ENCODE peak calls at places on chromosomes 13 and 19, in nine cellular contexts. One of them, this sample, is unnamed.
A peak's percentile ranks its signal among the peaks of the same experiment; 100 is the strongest.

GRCh38 chr19:58003153-58003828 is 671 bp upstream of the ZNF606 start:
- DNase-seq in stimulated activated CD4-positive, alpha-beta T cell treated with anti-CD3 and anti-CD28 coated beads, TNF-alpha, amount 100 ng/mL, for 24 hours: no peak
- DNase-seq in RPMI8226: no peak
- DNase-seq in EL: peak; percentile 45
- DNase-seq in NCI-H774: no peak
- DNase-seq in cerebellum: no peak
- DNase-seq in IMR-90: no peak
- DNase-seq in anterior cingulate cortex: no peak
- DNase-seq in A549: no peak
- DNase-seq in this sample: no peak

GRCh38 chr19:45632468-45633196 is 6.6 kb downstream of the EML2 start:
- DNase-seq in stimulated activated CD4-positive, alpha-beta T cell treated with anti-CD3 and anti-CD28 coated beads, TNF-alpha, amount 100 ng/mL, for 24 hours: peak; percentile 27
- DNase-seq in RPMI8226: no peak
- DNase-seq in EL: peak; percentile 96
- DNase-seq in NCI-H774: peak; percentile 62
- DNase-seq in cerebellum: peak; percentile 30
- DNase-seq in IMR-90: peak; percentile 89
- DNase-seq in anterior cingulate cortex: no peak
- DNase-seq in A549: peak; percentile 91
- DNase-seq in this sample: peak; percentile 25

GRCh38 chr13:42168497-42168896 is 103.5 kb upstream of the AKAP11 start:
- DNase-seq in stimulated activated CD4-positive, alpha-beta T cell treated with anti-CD3 and anti-CD28 coated beads, TNF-alpha, amount 100 ng/mL, for 24 hours: no peak
- DNase-seq in RPMI8226: no peak
- DNase-seq in EL: no peak
- DNase-seq in NCI-H774: no peak
- DNase-seq in cerebellum: no peak
- DNase-seq in IMR-90: no peak
- DNase-seq in anterior cingulate cortex: no peak
- DNase-seq in A549: no peak
- DNase-seq in this sample: no peak

GRCh38 chr19:19146000-19146608 is 7.8 kb upstream of the TMEM161A start:
- DNase-seq in stimulated activated CD4-positive, alpha-beta T cell treated with anti-CD3 and anti-CD28 coated beads, TNF-alpha, amount 100 ng/mL, for 24 hours: peak; percentile 76
- DNase-seq in RPMI8226: peak; percentile 77
- DNase-seq in EL: peak; percentile 63
- DNase-seq in NCI-H774: peak; percentile 2
- DNase-seq in cerebellum: peak; percentile 68
- DNase-seq in IMR-90: peak; percentile 44
- DNase-seq in anterior cingulate cortex: peak; percentile 62
- DNase-seq in A549: peak; percentile 55
- DNase-seq in this sample: peak; percentile 64

GRCh38 chr19:54107876-54108490 is 5.3 kb downstream of the NDUFA3 start:
- DNase-seq in stimulated activated CD4-positive, alpha-beta T cell treated with anti-CD3 and anti-CD28 coated beads, TNF-alpha, amount 100 ng/mL, for 24 hours: no peak
- DNase-seq in RPMI8226: no peak
- DNase-seq in EL: no peak
- DNase-seq in NCI-H774: no peak
- DNase-seq in cerebellum: no peak
- DNase-seq in IMR-90: no peak
- DNase-seq in anterior cingulate cortex: no peak
- DNase-seq in A549: no peak
- DNase-seq in this sample: no peak

GRCh38 chr19:29308977-29309520 is 96.1 kb upstream of the UQCRFS1 start:
- DNase-seq in stimulated activated CD4-positive, alpha-beta T cell treated with anti-CD3 and anti-CD28 coated beads, TNF-alpha, amount 100 ng/mL, for 24 hours: no peak
- DNase-seq in RPMI8226: no peak
- DNase-seq in EL: no peak
- DNase-seq in NCI-H774: peak; percentile 85
- DNase-seq in cerebellum: no peak
- DNase-seq in IMR-90: no peak
- DNase-seq in anterior cingulate cortex: no peak
- DNase-seq in A549: no peak
- DNase-seq in this sample: no peak

GRCh38 chr13:45316210-45316799 is 24.7 kb downstream of the TPT1 start:
- DNase-seq in stimulated activated CD4-positive, alpha-beta T cell treated with anti-CD3 and anti-CD28 coated beads, TNF-alpha, amount 100 ng/mL, for 24 hours: no peak
- DNase-seq in RPMI8226: no peak
- DNase-seq in EL: no peak
- DNase-seq in NCI-H774: no peak
- DNase-seq in cerebellum: no peak
- DNase-seq in IMR-90: no peak
- DNase-seq in anterior cingulate cortex: no peak
- DNase-seq in A549: no peak
- DNase-seq in this sample: no peak

GRCh38 chr19:11300811-11301120 is 4.8 kb downstream of the TSPAN16 start:
- DNase-seq in stimulated activated CD4-positive, alpha-beta T cell treated with anti-CD3 and anti-CD28 coated beads, TNF-alpha, amount 100 ng/mL, for 24 hours: no peak
- DNase-seq in RPMI8226: no peak
- DNase-seq in EL: no peak
- DNase-seq in NCI-H774: no peak
- DNase-seq in cerebellum: no peak
- DNase-seq in IMR-90: no peak
- DNase-seq in anterior cingulate cortex: peak; percentile 46
- DNase-seq in A549: no peak
- DNase-seq in this sample: no peak

GRCh38 chr13:106617561-106617960 is 49.6 kb upstream of the ARGLU1 start:
- DNase-seq in stimulated activated CD4-positive, alpha-beta T cell treated with anti-CD3 and anti-CD28 coated beads, TNF-alpha, amount 100 ng/mL, for 24 hours: no peak
- DNase-seq in RPMI8226: no peak
- DNase-seq in EL: peak; percentile 36
- DNase-seq in NCI-H774: no peak
- DNase-seq in cerebellum: no peak
- DNase-seq in IMR-90: peak; percentile 39
- DNase-seq in anterior cingulate cortex: no peak
- DNase-seq in A549: no peak
- DNase-seq in this sample: no peak

GRCh38 chr19:4338441-4339350 is at the start of gene STAP2:
- DNase-seq in stimulated activated CD4-positive, alpha-beta T cell treated with anti-CD3 and anti-CD28 coated beads, TNF-alpha, amount 100 ng/mL, for 24 hours: no peak
- DNase-seq in RPMI8226: peak; percentile 36
- DNase-seq in EL: peak; percentile 29
- DNase-seq in NCI-H774: no peak
- DNase-seq in cerebellum: no peak
- DNase-seq in IMR-90: no peak
- DNase-seq in anterior cingulate cortex: no peak
- DNase-seq in A549: no peak
- DNase-seq in this sample: no peak

GRCh38 chr13:101623469-101624209 is 171.2 kb downstream of the ITGBL1 start:
- DNase-seq in stimulated activated CD4-positive, alpha-beta T cell treated with anti-CD3 and anti-CD28 coated beads, TNF-alpha, amount 100 ng/mL, for 24 hours: no peak
- DNase-seq in RPMI8226: no peak
- DNase-seq in EL: peak; percentile 36
- DNase-seq in NCI-H774: no peak
- DNase-seq in cerebellum: no peak
- DNase-seq in IMR-90: peak; percentile 24
- DNase-seq in anterior cingulate cortex: no peak
- DNase-seq in A549: peak; percentile 35
- DNase-seq in this sample: no peak

GRCh38 chr13:45055902-45056648 is 64.2 kb upstream of the GTF2F2 start:
- DNase-seq in stimulated activated CD4-positive, alpha-beta T cell treated with anti-CD3 and anti-CD28 coated beads, TNF-alpha, amount 100 ng/mL, for 24 hours: no peak
- DNase-seq in RPMI8226: peak; percentile 9
- DNase-seq in EL: peak; percentile 50
- DNase-seq in NCI-H774: no peak
- DNase-seq in cerebellum: no peak
- DNase-seq in IMR-90: peak; percentile 56
- DNase-seq in anterior cingulate cortex: peak; percentile 43
- DNase-seq in A549: no peak
- DNase-seq in this sample: no peak

GRCh38 chr19:18478545-18479311 is 40.8 kb upstream of the ISYNA1 start:
- DNase-seq in stimulated activated CD4-positive, alpha-beta T cell treated with anti-CD3 and anti-CD28 coated beads, TNF-alpha, amount 100 ng/mL, for 24 hours: peak; percentile 37
- DNase-seq in RPMI8226: peak; percentile 28
- DNase-seq in EL: peak; percentile 97
- DNase-seq in NCI-H774: no peak
- DNase-seq in cerebellum: no peak
- DNase-seq in IMR-90: peak; percentile 94
- DNase-seq in anterior cingulate cortex: peak; percentile 29
- DNase-seq in A549: peak; percentile 85
- DNase-seq in this sample: no peak

GRCh38 chr13:42274386-42275097 is 2.6 kb downstream of the AKAP11 start:
- DNase-seq in stimulated activated CD4-positive, alpha-beta T cell treated with anti-CD3 and anti-CD28 coated beads, TNF-alpha, amount 100 ng/mL, for 24 hours: no peak
- DNase-seq in RPMI8226: peak; percentile 52
- DNase-seq in EL: no peak
- DNase-seq in NCI-H774: no peak
- DNase-seq in cerebellum: no peak
- DNase-seq in IMR-90: no peak
- DNase-seq in anterior cingulate cortex: no peak
- DNase-seq in A549: no peak
- DNase-seq in this sample: no peak

GRCh38 chr19:39497850-39498261 is 891 bp upstream of the DLL3 start:
- DNase-seq in stimulated activated CD4-positive, alpha-beta T cell treated with anti-CD3 and anti-CD28 coated beads, TNF-alpha, amount 100 ng/mL, for 24 hours: no peak
- DNase-seq in RPMI8226: peak; percentile 61
- DNase-seq in EL: peak; percentile 36
- DNase-seq in NCI-H774: peak; percentile 86
- DNase-seq in cerebellum: no peak
- DNase-seq in IMR-90: peak; percentile 19
- DNase-seq in anterior cingulate cortex: peak; percentile 28
- DNase-seq in A549: peak; percentile 69
- DNase-seq in this sample: peak; percentile 42

GRCh38 chr13:30429235-30429634 is 6.9 kb downstream of the UBE2L5 start:
- DNase-seq in stimulated activated CD4-positive, alpha-beta T cell treated with anti-CD3 and anti-CD28 coated beads, TNF-alpha, amount 100 ng/mL, for 24 hours: no peak
- DNase-seq in RPMI8226: no peak
- DNase-seq in EL: no peak
- DNase-seq in NCI-H774: no peak
- DNase-seq in cerebellum: no peak
- DNase-seq in IMR-90: no peak
- DNase-seq in anterior cingulate cortex: no peak
- DNase-seq in A549: no peak
- DNase-seq in this sample: no peak

GRCh38 chr13:114043421-114044053 is 69.7 kb upstream of the C13orf46 start:
- DNase-seq in stimulated activated CD4-positive, alpha-beta T cell treated with anti-CD3 and anti-CD28 coated beads, TNF-alpha, amount 100 ng/mL, for 24 hours: no peak
- DNase-seq in RPMI8226: no peak
- DNase-seq in EL: peak; percentile 60
- DNase-seq in NCI-H774: no peak
- DNase-seq in cerebellum: peak; percentile 24
- DNase-seq in IMR-90: peak; percentile 95
- DNase-seq in anterior cingulate cortex: no peak
- DNase-seq in A549: peak; percentile 91
- DNase-seq in this sample: peak; percentile 85

GRCh38 chr19:47848871-47849473 is 10.1 kb upstream of the TPRX2 start:
- DNase-seq in stimulated activated CD4-positive, alpha-beta T cell treated with anti-CD3 and anti-CD28 coated beads, TNF-alpha, amount 100 ng/mL, for 24 hours: peak; percentile 1
- DNase-seq in RPMI8226: peak; percentile 36
- DNase-seq in EL: peak; percentile 50
- DNase-seq in NCI-H774: no peak
- DNase-seq in cerebellum: no peak
- DNase-seq in IMR-90: no peak
- DNase-seq in anterior cingulate cortex: no peak
- DNase-seq in A549: peak; percentile 82
- DNase-seq in this sample: peak; percentile 50

GRCh38 chr19:574658-575526 is 2.5 kb downstream of the BSG start:
- DNase-seq in stimulated activated CD4-positive, alpha-beta T cell treated with anti-CD3 and anti-CD28 coated beads, TNF-alpha, amount 100 ng/mL, for 24 hours: no peak
- DNase-seq in RPMI8226: no peak
- DNase-seq in EL: peak; percentile 32
- DNase-seq in NCI-H774: no peak
- DNase-seq in cerebellum: peak; percentile 42
- DNase-seq in IMR-90: peak; percentile 59
- DNase-seq in anterior cingulate cortex: peak; percentile 73
- DNase-seq in A549: no peak
- DNase-seq in this sample: peak; percentile 47

GRCh38 chr13:44140146-44140545 is 233.5 kb upstream of the SERP2 start:
- DNase-seq in stimulated activated CD4-positive, alpha-beta T cell treated with anti-CD3 and anti-CD28 coated beads, TNF-alpha, amount 100 ng/mL, for 24 hours: no peak
- DNase-seq in RPMI8226: no peak
- DNase-seq in EL: no peak
- DNase-seq in NCI-H774: peak; percentile 73
- DNase-seq in cerebellum: no peak
- DNase-seq in IMR-90: no peak
- DNase-seq in anterior cingulate cortex: no peak
- DNase-seq in A549: no peak
- DNase-seq in this sample: no peak

GRCh38 chr19:11306337-11306736 is 10.4 kb downstream of the TSPAN16 start:
- DNase-seq in stimulated activated CD4-positive, alpha-beta T cell treated with anti-CD3 and anti-CD28 coated beads, TNF-alpha, amount 100 ng/mL, for 24 hours: no peak
- DNase-seq in RPMI8226: no peak
- DNase-seq in EL: no peak
- DNase-seq in NCI-H774: no peak
- DNase-seq in cerebellum: no peak
- DNase-seq in IMR-90: no peak
- DNase-seq in anterior cingulate cortex: no peak
- DNase-seq in A549: no peak
- DNase-seq in this sample: no peak

GRCh38 chr19:46955114-46955812 is 64.4 kb upstream of the NPAS1 start:
- DNase-seq in stimulated activated CD4-positive, alpha-beta T cell treated with anti-CD3 and anti-CD28 coated beads, TNF-alpha, amount 100 ng/mL, for 24 hours: no peak
- DNase-seq in RPMI8226: peak; percentile 58
- DNase-seq in EL: peak; percentile 53
- DNase-seq in NCI-H774: no peak
- DNase-seq in cerebellum: no peak
- DNase-seq in IMR-90: peak; percentile 52
- DNase-seq in anterior cingulate cortex: no peak
- DNase-seq in A549: no peak
- DNase-seq in this sample: no peak

GRCh38 chr13:43905435-43906031 is 25.8 kb downstream of the LACC1 start:
- DNase-seq in stimulated activated CD4-positive, alpha-beta T cell treated with anti-CD3 and anti-CD28 coated beads, TNF-alpha, amount 100 ng/mL, for 24 hours: peak; percentile 11
- DNase-seq in RPMI8226: peak; percentile 62
- DNase-seq in EL: peak; percentile 63
- DNase-seq in NCI-H774: peak; percentile 36
- DNase-seq in cerebellum: peak; percentile 50
- DNase-seq in IMR-90: peak; percentile 77
- DNase-seq in anterior cingulate cortex: no peak
- DNase-seq in A549: peak; percentile 59
- DNase-seq in this sample: peak; percentile 79

GRCh38 chr19:31070126-31070525 is 279.1 kb downstream of the TSHZ3 start:
- DNase-seq in stimulated activated CD4-positive, alpha-beta T cell treated with anti-CD3 and anti-CD28 coated beads, TNF-alpha, amount 100 ng/mL, for 24 hours: no peak
- DNase-seq in RPMI8226: no peak
- DNase-seq in EL: no peak
- DNase-seq in NCI-H774: no peak
- DNase-seq in cerebellum: no peak
- DNase-seq in IMR-90: peak; percentile 39
- DNase-seq in anterior cingulate cortex: no peak
- DNase-seq in A549: no peak
- DNase-seq in this sample: no peak

GRCh38 chr13:114097893-114098688 is 34.3 kb downstream of the RASA3 start:
- DNase-seq in stimulated activated CD4-positive, alpha-beta T cell treated with anti-CD3 and anti-CD28 coated beads, TNF-alpha, amount 100 ng/mL, for 24 hours: no peak
- DNase-seq in RPMI8226: no peak
- DNase-seq in EL: no peak
- DNase-seq in NCI-H774: no peak
- DNase-seq in cerebellum: no peak
- DNase-seq in IMR-90: no peak
- DNase-seq in anterior cingulate cortex: no peak
- DNase-seq in A549: no peak
- DNase-seq in this sample: no peak

GRCh38 chr19:52554216-52554971 is 15.7 kb upstream of the ZNF701 start:
- DNase-seq in stimulated activated CD4-positive, alpha-beta T cell treated with anti-CD3 and anti-CD28 coated beads, TNF-alpha, amount 100 ng/mL, for 24 hours: no peak
- DNase-seq in RPMI8226: no peak
- DNase-seq in EL: no peak
- DNase-seq in NCI-H774: no peak
- DNase-seq in cerebellum: no peak
- DNase-seq in IMR-90: no peak
- DNase-seq in anterior cingulate cortex: no peak
- DNase-seq in A549: no peak
- DNase-seq in this sample: no peak

GRCh38 chr13:29865934-29866333 is 15.5 kb upstream of the UBL3 start:
- DNase-seq in stimulated activated CD4-positive, alpha-beta T cell treated with anti-CD3 and anti-CD28 coated beads, TNF-alpha, amount 100 ng/mL, for 24 hours: no peak
- DNase-seq in RPMI8226: no peak
- DNase-seq in EL: no peak
- DNase-seq in NCI-H774: no peak
- DNase-seq in cerebellum: no peak
- DNase-seq in IMR-90: no peak
- DNase-seq in anterior cingulate cortex: no peak
- DNase-seq in A549: no peak
- DNase-seq in this sample: no peak

GRCh38 chr13:73064991-73065390 is 6.2 kb downstream of the KLF5 start:
- DNase-seq in stimulated activated CD4-positive, alpha-beta T cell treated with anti-CD3 and anti-CD28 coated beads, TNF-alpha, amount 100 ng/mL, for 24 hours: no peak
- DNase-seq in RPMI8226: no peak
- DNase-seq in EL: no peak
- DNase-seq in NCI-H774: no peak
- DNase-seq in cerebellum: no peak
- DNase-seq in IMR-90: no peak
- DNase-seq in anterior cingulate cortex: no peak
- DNase-seq in A549: no peak
- DNase-seq in this sample: no peak

GRCh38 chr19:47110521-47111080 is 3.0 kb downstream of the ZC3H4 start:
- DNase-seq in stimulated activated CD4-positive, alpha-beta T cell treated with anti-CD3 and anti-CD28 coated beads, TNF-alpha, amount 100 ng/mL, for 24 hours: no peak
- DNase-seq in RPMI8226: peak; percentile 17
- DNase-seq in EL: no peak
- DNase-seq in NCI-H774: no peak
- DNase-seq in cerebellum: no peak
- DNase-seq in IMR-90: no peak
- DNase-seq in anterior cingulate cortex: no peak
- DNase-seq in A549: no peak
- DNase-seq in this sample: peak; percentile 59

GRCh38 chr13:29707876-29708543 is 112.5 kb upstream of the SLC7A1 start:
- DNase-seq in stimulated activated CD4-positive, alpha-beta T cell treated with anti-CD3 and anti-CD28 coated beads, TNF-alpha, amount 100 ng/mL, for 24 hours: peak; percentile 38
- DNase-seq in RPMI8226: peak; percentile 53
- DNase-seq in EL: peak; percentile 70
- DNase-seq in NCI-H774: no peak
- DNase-seq in cerebellum: no peak
- DNase-seq in IMR-90: peak; percentile 41
- DNase-seq in anterior cingulate cortex: no peak
- DNase-seq in A549: peak; percentile 32
- DNase-seq in this sample: peak; percentile 28

GRCh38 chr13:82002693-82003092 is 1661.8 kb upstream of the SPRY2 start:
- DNase-seq in stimulated activated CD4-positive, alpha-beta T cell treated with anti-CD3 and anti-CD28 coated beads, TNF-alpha, amount 100 ng/mL, for 24 hours: no peak
- DNase-seq in RPMI8226: no peak
- DNase-seq in EL: no peak
- DNase-seq in NCI-H774: no peak
- DNase-seq in cerebellum: no peak
- DNase-seq in IMR-90: no peak
- DNase-seq in anterior cingulate cortex: no peak
- DNase-seq in A549: peak; percentile 52
- DNase-seq in this sample: no peak

This sample was measured in cerebellar cortex.